ENCODE peak calls at places on chromosomes 11 and 22, in ten cellular contexts. F is CD4-positive, alpha-beta T cell; A is NCI-H524; B is activated CD8-positive, alpha-beta memory T cell treated with anti-CD3 and anti-CD28 coated beads for 24 hours; D is upper lobe of right lung; K is activated T-cell treated with anti-CD3 and anti-CD28 coated beads for 1 hour; C is NCI-H345; G is progenitor cell of endocrine pancreas; R is iris pigment epithelial cell; N is sciatic nerve. S is an unnamed sample.

GRCh38 chr11:47979378-47980092 is 824 bp upstream of the PTPRJ start:
- DNase-seq in K (no peak), B (no peak), R (no peak), N (no peak), C (no peak), F (no peak), A (no peak), D (no peak), G (no peak), S (peak)

GRCh38 chr22:42932857-42933782 is 76.0 kb upstream of the ARFGAP3 start:
- DNase-seq in A (no peak), R (no peak), B (peak), G (no peak), K (no peak), C (no peak), F (no peak), N (no peak), D (peak), S (no peak)

GRCh38 chr11:61158691-61159381 is 2.4 kb downstream of the VPS37C start:
- DNase-seq in B (no peak), R (peak), N (peak), D (no peak), K (no peak), A (no peak), F (no peak), G (no peak), C (peak), S (peak)

GRCh38 chr22:29167032-29167911 is 38.4 kb upstream of the EMID1 start:
- DNase-seq in N (no peak), R (no peak), D (no peak), B (peak), K (no peak), C (no peak), F (no peak), G (no peak), A (no peak), S (no peak)

GRCh38 chr22:40120783-40121182 is 56.9 kb upstream of the TNRC6B start:
- DNase-seq in R (no peak), G (no peak), D (no peak), A (no peak), C (no peak), K (no peak), B (no peak), N (no peak), F (no peak), S (no peak)

GRCh38 chr11:120091701-120092100 is 46.2 kb downstream of the TRIM29 start:
- DNase-seq in A (no peak), C (no peak), B (no peak), G (no peak), F (no peak), D (no peak), K (no peak), N (no peak), R (no peak), S (no peak)

GRCh38 chr11:74462631-74463030 is 4.7 kb downstream of the KCNE3 start:
- DNase-seq in D (no peak), N (no peak), R (no peak), A (no peak), F (no peak), C (no peak), G (no peak), K (no peak), B (no peak), S (no peak)

GRCh38 chr11:35618497-35619029 is 303 bp downstream of the FJX1 start:
- DNase-seq in G (peak), R (peak), A (no peak), B (peak), F (no peak), C (no peak), D (peak), N (peak), K (no peak), S (peak)

GRCh38 chr22:17878970-17879369 is 104.7 kb upstream of the BID start:
- DNase-seq in G (no peak), A (no peak), N (no peak), B (no peak), D (no peak), K (no peak), R (no peak), C (no peak), F (no peak), S (no peak)

GRCh38 chr22:32079110-32080089 is 36.3 kb downstream of the SLC5A1 start:
- DNase-seq in A (no peak), B (no peak), D (no peak), F (no peak), R (peak), G (no peak), N (no peak), C (no peak), K (no peak), S (no peak)

S was measured in NCI-H82.